ENCODE peak calls at places on chromosomes 12 and 14, in nine cellular contexts. A, N, D, U, R, O, P, G and Q are unnamed samples.

GRCh38 chr14:101730626-101731186 is 30.8 kb upstream of the PPP2R5C start:
- DNase-seq in R (no peak), U (no peak), A (no peak), O (no peak), G (no peak), P (no peak), N (no peak), D (no peak), Q (no peak)

GRCh38 chr14:35034440-35034833 is 11.6 kb upstream of the FAM177A1 start:
- DNase-seq in A (no peak), D (no peak), N (no peak), O (no peak), P (no peak), U (no peak), G (no peak), R (no peak), Q (no peak)

GRCh38 chr12:64528616-64529015 is 76.7 kb downstream of the TBK1 start:
- DNase-seq in N (no peak), P (no peak), G (no peak), R (no peak), U (no peak), O (no peak), A (peak), D (peak), Q (no peak)

GRCh38 chr12:60995256-60995825 is 1264.9 kb upstream of the USP15 start:
- DNase-seq in U (no peak), D (no peak), N (no peak), P (no peak), R (no peak), O (no peak), G (no peak), A (no peak), Q (no peak)

GRCh38 chr14:42111355-42111754 is 504.7 kb downstream of the LRFN5 start:
- DNase-seq in R (no peak), P (no peak), D (no peak), N (no peak), U (no peak), A (no peak), G (no peak), O (no peak), Q (no peak)

GRCh38 chr14:71629765-71630502 is 302.3 kb upstream of the RGS6 start:
- DNase-seq in N (no peak), P (no peak), A (no peak), G (no peak), U (no peak), R (no peak), O (no peak), D (no peak), Q (no peak)

GRCh38 chr14:68343534-68344093 is 449.3 kb downstream of the ZFP36L1 start:
- DNase-seq in D (no peak), P (no peak), G (no peak), O (no peak), A (no peak), R (no peak), U (no peak), N (no peak), Q (no peak)

GRCh38 chr12:64900540-64900939 is 76.1 kb downstream of the TBC1D30 start:
- DNase-seq in O (no peak), P (no peak), R (peak), G (no peak), A (no peak), D (no peak), U (no peak), N (no peak), Q (no peak)

GRCh38 chr12:47754881-47755280 is 3.8 kb downstream of the RAPGEF3 start:
- DNase-seq in O (no peak), U (no peak), G (no peak), A (peak), N (no peak), D (no peak), R (no peak), P (no peak), Q (no peak)

GRCh38 chr12:80697270-80697887 is 10.1 kb upstream of the MYF6 start:
- DNase-seq in P (no peak), N (no peak), R (no peak), A (no peak), U (no peak), D (no peak), O (no peak), G (no peak), Q (no peak)

GRCh38 chr12:123171967-123172366 is 21.1 kb upstream of the PITPNM2 start:
- DNase-seq in P (no peak), O (no peak), A (no peak), U (no peak), R (no peak), G (no peak), D (no peak), N (no peak), Q (no peak)

GRCh38 chr12:31536672-31537071 is 54.3 kb downstream of the DENND5B start:
- DNase-seq in D (no peak), N (no peak), R (no peak), U (no peak), G (no peak), P (no peak), O (no peak), A (no peak), Q (no peak)

GRCh38 chr12:4383304-4383865 is 3.9 kb upstream of the FGF23 start:
- DNase-seq in O (no peak), G (no peak), P (no peak), A (peak), D (peak), R (peak), U (no peak), N (peak), Q (no peak)

GRCh38 chr12:14185441-14186192 is 179.9 kb upstream of the ATF7IP start:
- DNase-seq in A (no peak), G (peak), N (peak), D (peak), U (no peak), R (peak), O (no peak), P (no peak), Q (no peak)

GRCh38 chr12:10457760-10458159 is 4.6 kb upstream of the KLRC1 start:
- DNase-seq in P (no peak), G (no peak), A (no peak), R (no peak), U (no peak), D (no peak), N (no peak), O (no peak), Q (no peak)

GRCh38 chr14:23137221-23138172 is 18.4 kb upstream of the CEBPE start:
- DNase-seq in G (no peak), U (no peak), D (no peak), A (no peak), P (no peak), N (no peak), O (no peak), R (no peak), Q (no peak)

GRCh38 chr14:81594012-81594411 is 60.4 kb upstream of the SEL1L start:
- DNase-seq in U (no peak), D (no peak), A (no peak), N (peak), R (no peak), G (no peak), P (peak), O (no peak), Q (no peak)

GRCh38 chr14:72256055-72256454 is 323.8 kb downstream of the RGS6 start:
- DNase-seq in U (no peak), A (no peak), N (no peak), D (no peak), P (no peak), O (no peak), R (no peak), G (peak), Q (no peak)

GRCh38 chr12:89075890-89076591 is 276.3 kb downstream of the DUSP6 start:
- DNase-seq in O (no peak), U (no peak), G (no peak), R (peak), P (no peak), A (no peak), N (no peak), D (peak), Q (no peak)

GRCh38 chr14:67879026-67879425 is 59.4 kb downstream of the RAD51B start:
- DNase-seq in P (no peak), O (no peak), R (no peak), D (no peak), N (no peak), U (no peak), G (no peak), A (no peak), Q (no peak)

GRCh38 chr12:67651380-67651695 is 2.8 kb downstream of the DYRK2 start:
- DNase-seq in R (peak), P (no peak), U (no peak), A (peak), G (no peak), N (peak), O (no peak), D (peak), Q (no peak)

GRCh38 chr14:71136386-71137060 is 229.3 kb downstream of the PCNX1 start:
- DNase-seq in D (no peak), G (no peak), R (no peak), A (no peak), P (no peak), N (no peak), U (no peak), O (no peak), Q (no peak)

GRCh38 chr12:99618657-99619056 is 28.9 kb upstream of the GARIN6 start:
- DNase-seq in G (no peak), D (no peak), N (no peak), R (no peak), O (no peak), P (no peak), U (no peak), A (no peak), Q (no peak)

GRCh38 chr12:86154620-86155019 is 101.6 kb downstream of the MGAT4C start:
- DNase-seq in A (no peak), R (no peak), G (no peak), O (no peak), P (no peak), U (no peak), D (no peak), N (no peak), Q (no peak)

GRCh38 chr12:27334052-27334720 is 1.6 kb downstream of the BMAL2 start:
- DNase-seq in R (no peak), P (no peak), D (peak), G (no peak), A (no peak), O (no peak), N (no peak), U (no peak), Q (no peak)

GRCh38 chr12:113186666-113187325 is 1.3 kb downstream of the RITA1 start:
- DNase-seq in N (no peak), D (no peak), G (no peak), R (no peak), U (no peak), A (no peak), O (no peak), P (no peak), Q (no peak)

GRCh38 chr14:94936901-94937321 is 167.0 kb upstream of the GSC start:
- DNase-seq in U (no peak), N (no peak), O (no peak), G (no peak), P (no peak), A (no peak), D (no peak), R (peak), Q (no peak)

GRCh38 chr14:37826869-37827268 is 231.4 kb downstream of the TTC6 start:
- DNase-seq in N (no peak), P (no peak), U (no peak), R (no peak), O (no peak), A (no peak), D (no peak), G (no peak), Q (no peak)

GRCh38 chr12:2009623-2010022 is 5.4 kb upstream of the DCP1B start:
- DNase-seq in P (no peak), G (no peak), N (peak), R (no peak), O (no peak), U (no peak), D (no peak), A (no peak), Q (no peak)

GRCh38 chr14:91817566-91818325 is 49.6 kb downstream of the TC2N start:
- DNase-seq in D (no peak), O (no peak), U (no peak), N (no peak), R (no peak), G (no peak), P (no peak), A (no peak), Q (no peak)

GRCh38 chr14:45227566-45227965 is 25.4 kb downstream of the MIS18BP1 start:
- DNase-seq in U (no peak), G (no peak), O (no peak), R (no peak), N (no peak), A (no peak), P (no peak), D (no peak), Q (no peak)

GRCh38 chr14:64502476-64503183 is 1.0 kb downstream of the ZBTB25 start:
- DNase-seq in U (no peak), D (peak), N (no peak), P (no peak), G (no peak), R (no peak), O (no peak), A (no peak), Q (no peak)

GRCh38 chr12:128570191-128571065 is 253.3 kb downstream of the SLC15A4 start:
- DNase-seq in R (no peak), G (no peak), U (no peak), P (no peak), N (no peak), D (no peak), A (no peak), O (no peak), Q (no peak)